ENCODE peak calls at places on chromosome 13, in nine cellular contexts. Q, S, L, X, R, A, E, J and G are unnamed samples.
A peak's percentile ranks its signal among the peaks of the same experiment; 100 is the strongest.

GRCh38 chr13:46665630-46666482 is 112.9 kb downstream of the LRCH1 start:
- DNase-seq in Q (no peak), J (peak; percentile 55), X (no peak), A (no peak), S (no peak), R (no peak), L (no peak), E (no peak), G (peak; percentile 43)

GRCh38 chr13:104737713-104738112 is 1671.5 kb upstream of the SLC10A2 start:
- DNase-seq in X (no peak), R (no peak), J (peak; percentile 10), E (no peak), A (peak; percentile 33), Q (no peak), L (no peak), S (no peak), G (no peak)

GRCh38 chr13:113027095-113027494 is 58.1 kb downstream of the MCF2L start:
- DNase-seq in X (no peak), E (no peak), A (no peak), S (no peak), R (no peak), L (no peak), J (no peak), Q (no peak), G (no peak)

GRCh38 chr13:107518292-107518691 is 697.0 kb downstream of the LIG4 start:
- DNase-seq in A (peak; percentile 34), L (no peak), J (peak; percentile 1), R (no peak), Q (no peak), E (no peak), S (no peak), X (no peak), G (peak; percentile 2)

GRCh38 chr13:67509039-67509438 is 278.9 kb upstream of the PCDH9 start:
- DNase-seq in Q (no peak), S (no peak), A (no peak), X (no peak), R (no peak), L (no peak), J (no peak), E (no peak), G (no peak)

GRCh38 chr13:110044521-110045200 is 258.3 kb upstream of the IRS2 start:
- DNase-seq in E (no peak), Q (peak; percentile 93), J (no peak), R (no peak), X (no peak), L (no peak), S (no peak), A (peak; percentile 19), G (peak; percentile 37)

GRCh38 chr13:79496188-79496587 is 15.2 kb downstream of the NDFIP2 start:
- DNase-seq in S (no peak), L (no peak), A (no peak), E (no peak), J (no peak), X (no peak), R (no peak), Q (no peak), G (no peak)

GRCh38 chr13:21673592-21674270 is 2.9 kb downstream of the FGF9 start:
- DNase-seq in X (no peak), Q (no peak), A (peak; percentile 31), R (peak; percentile 42), L (no peak), E (peak; percentile 49), J (no peak), S (no peak), G (peak; percentile 52)

GRCh38 chr13:91647361-91647970 is 249.0 kb downstream of the GPC5 start:
- DNase-seq in R (peak; percentile 15), A (peak; percentile 81), S (no peak), X (no peak), Q (no peak), L (no peak), J (peak; percentile 11), E (peak; percentile 82), G (peak; percentile 6)

GRCh38 chr13:93603043-93603442 is 376.4 kb downstream of the GPC6 start:
- DNase-seq in S (no peak), E (no peak), A (peak; percentile 94), X (no peak), J (peak; percentile 45), R (peak; percentile 26), L (no peak), Q (peak; percentile 95), G (peak; percentile 84)

GRCh38 chr13:62537593-62537992 is 1121.9 kb upstream of the PCDH20 start:
- DNase-seq in Q (no peak), L (no peak), R (no peak), S (no peak), E (no peak), A (peak; percentile 4), X (no peak), J (no peak), G (no peak)

GRCh38 chr13:43838909-43839308 is 40.6 kb downstream of the CCDC122 start:
- DNase-seq in S (no peak), A (peak; percentile 18), Q (peak; percentile 92), E (no peak), R (no peak), X (no peak), L (no peak), J (no peak), G (no peak)

GRCh38 chr13:65834897-65835296 is 1395.2 kb downstream of the PCDH9 start:
- DNase-seq in E (no peak), Q (no peak), R (no peak), J (no peak), S (no peak), X (no peak), L (no peak), A (peak; percentile 6), G (no peak)

GRCh38 chr13:33918199-33918932 is 100.4 kb downstream of the RFC3 start:
- DNase-seq in X (no peak), Q (peak; percentile 86), S (no peak), L (no peak), J (peak; percentile 84), R (peak; percentile 19), E (peak; percentile 20), A (peak; percentile 87), G (peak; percentile 68)

GRCh38 chr13:112506046-112506445 is 81.9 kb downstream of the TUBGCP3 start:
- DNase-seq in L (no peak), X (no peak), A (no peak), R (no peak), S (no peak), E (no peak), Q (no peak), J (peak; percentile 18), G (no peak)

GRCh38 chr13:50714886-50715285 is 128.6 kb downstream of the DLEU7 start:
- DNase-seq in E (no peak), R (no peak), A (no peak), X (no peak), S (no peak), J (no peak), L (peak; percentile 68), Q (no peak), G (no peak)

GRCh38 chr13:28475916-28476725 is 18.8 kb downstream of the FLT1 start:
- DNase-seq in R (no peak), Q (peak; percentile 89), S (no peak), X (no peak), L (no peak), A (peak; percentile 96), J (peak; percentile 82), E (no peak), G (peak; percentile 38)

GRCh38 chr13:46313441-46314257 is 73.4 kb downstream of the RUBCNL start:
- DNase-seq in R (no peak), J (no peak), E (no peak), S (no peak), X (no peak), L (no peak), Q (no peak), A (no peak), G (no peak)